ENCODE peak calls at places on chromosomes 4 and X, in four cellular contexts. One of them, this sample, is unnamed.

GRCh38 chr4:145679520-145679919 is 426 bp upstream of the C4orf51 start:
- DNase-seq in HFF-Myc: peak; percentile 78
- DNase-seq in RWPE1: peak; percentile 27
- DNase-seq in bronchial epithelial cell: peak; percentile 84
- DNase-seq in this sample: peak; percentile 16

GRCh38 chr4:93317571-93317970 is 511.0 kb upstream of the ATOH1 start:
- DNase-seq in HFF-Myc: no peak
- DNase-seq in RWPE1: peak; percentile 34
- DNase-seq in bronchial epithelial cell: peak; percentile 42
- DNase-seq in this sample: no peak

GRCh38 chr4:121888134-121888533 is 17.9 kb upstream of the BBS7 start:
- DNase-seq in HFF-Myc: no peak
- DNase-seq in RWPE1: no peak
- DNase-seq in bronchial epithelial cell: no peak
- DNase-seq in this sample: no peak

GRCh38 chr4:84878090-84878489 is 88.4 kb downstream of the WDFY3 start:
- DNase-seq in HFF-Myc: peak; percentile 22
- DNase-seq in RWPE1: peak; percentile 36
- DNase-seq in bronchial epithelial cell: peak; percentile 72
- DNase-seq in this sample: no peak

GRCh38 chrX:64571011-64571410 is 175.8 kb upstream of the MTMR8 start:
- DNase-seq in HFF-Myc: no peak
- DNase-seq in RWPE1: no peak
- DNase-seq in bronchial epithelial cell: no peak
- DNase-seq in this sample: no peak

GRCh38 chr4:73533515-73534422 is 52.2 kb downstream of the AFM start:
- DNase-seq in HFF-Myc: no peak
- DNase-seq in RWPE1: no peak
- DNase-seq in bronchial epithelial cell: no peak
- DNase-seq in this sample: no peak

GRCh38 chr4:56871357-56871993 is 36.2 kb upstream of the REST start:
- DNase-seq in HFF-Myc: peak; percentile 24
- DNase-seq in RWPE1: no peak
- DNase-seq in bronchial epithelial cell: no peak
- DNase-seq in this sample: no peak

GRCh38 chr4:183364025-183364424 is 41.8 kb upstream of the CLDN24 start:
- DNase-seq in HFF-Myc: no peak
- DNase-seq in RWPE1: no peak
- DNase-seq in bronchial epithelial cell: no peak
- DNase-seq in this sample: no peak

GRCh38 chrX:8244301-8244700 is 73.2 kb upstream of the VCX2 start:
- DNase-seq in HFF-Myc: no peak
- DNase-seq in RWPE1: no peak
- DNase-seq in bronchial epithelial cell: no peak
- DNase-seq in this sample: no peak

GRCh38 chr4:142347241-142347640 is 498.9 kb downstream of the INPP4B start:
- DNase-seq in HFF-Myc: no peak
- DNase-seq in RWPE1: peak; percentile 34
- DNase-seq in bronchial epithelial cell: peak; percentile 84
- DNase-seq in this sample: no peak

GRCh38 chr4:19776021-19776459 is 475.7 kb upstream of the SLIT2 start:
- DNase-seq in HFF-Myc: no peak
- DNase-seq in RWPE1: peak; percentile 79
- DNase-seq in bronchial epithelial cell: peak; percentile 97
- DNase-seq in this sample: no peak

GRCh38 chrX:11016728-11017127 is 94.4 kb upstream of the HCCS start:
- DNase-seq in HFF-Myc: no peak
- DNase-seq in RWPE1: no peak
- DNase-seq in bronchial epithelial cell: no peak
- DNase-seq in this sample: no peak

GRCh38 chrX:17738002-17738713 is 865 bp downstream of the SCML1 start:
- DNase-seq in HFF-Myc: no peak
- DNase-seq in RWPE1: no peak
- DNase-seq in bronchial epithelial cell: peak; percentile 24
- DNase-seq in this sample: peak; percentile 53

GRCh38 chrX:15594371-15594770 is 6.4 kb downstream of the ACE2 start:
- DNase-seq in HFF-Myc: no peak
- DNase-seq in RWPE1: peak; percentile 9
- DNase-seq in bronchial epithelial cell: no peak
- DNase-seq in this sample: no peak

GRCh38 chr4:137156054-137156453 is 376.2 kb downstream of the PCDH18 start:
- DNase-seq in HFF-Myc: peak; percentile 50
- DNase-seq in RWPE1: no peak
- DNase-seq in bronchial epithelial cell: peak; percentile 30
- DNase-seq in this sample: no peak

GRCh38 chr4:148540622-148541326 is 98.6 kb upstream of the NR3C2 start:
- DNase-seq in HFF-Myc: no peak
- DNase-seq in RWPE1: no peak
- DNase-seq in bronchial epithelial cell: no peak
- DNase-seq in this sample: no peak

DNA sequence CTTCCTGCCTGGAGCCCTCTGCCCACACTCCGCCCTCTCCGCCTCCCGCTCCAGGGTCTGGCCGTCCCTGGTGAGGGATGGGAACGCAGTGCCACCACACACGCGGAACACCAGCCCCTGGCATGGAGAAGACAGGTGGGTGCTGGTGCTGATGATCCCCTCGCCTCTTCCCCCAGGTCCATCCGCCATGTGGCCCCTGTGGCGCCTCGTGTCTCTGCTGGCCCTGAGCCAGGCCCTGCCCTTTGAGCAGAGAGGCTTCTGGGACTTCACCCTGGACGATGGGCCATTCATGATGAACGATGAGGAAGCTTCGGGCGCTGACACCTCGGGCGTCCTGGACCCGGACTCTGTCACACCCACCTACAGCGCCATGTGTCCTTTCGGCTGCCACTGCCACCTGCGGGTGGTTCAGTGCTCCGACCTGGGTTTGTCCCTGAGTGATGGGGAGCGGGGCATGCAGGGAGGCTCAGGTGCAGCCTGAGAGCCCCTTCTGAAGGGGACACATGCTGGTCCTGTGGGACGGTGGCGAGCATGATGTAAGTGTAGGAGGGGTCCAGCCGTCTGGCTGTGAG is 9.8 kb downstream of the BGN start:
- DNase-seq in HFF-Myc: no peak
- DNase-seq in RWPE1: no peak
- DNase-seq in bronchial epithelial cell: no peak
- DNase-seq in this sample: no peak
- TF ChIP-seq CTCF in HFF-Myc: no peak
- TF ChIP-seq CTCF in RWPE1: no peak
- TF ChIP-seq CTCF in bronchial epithelial cell: no peak
- TF ChIP-seq CTCF in this sample: no peak

DNA sequence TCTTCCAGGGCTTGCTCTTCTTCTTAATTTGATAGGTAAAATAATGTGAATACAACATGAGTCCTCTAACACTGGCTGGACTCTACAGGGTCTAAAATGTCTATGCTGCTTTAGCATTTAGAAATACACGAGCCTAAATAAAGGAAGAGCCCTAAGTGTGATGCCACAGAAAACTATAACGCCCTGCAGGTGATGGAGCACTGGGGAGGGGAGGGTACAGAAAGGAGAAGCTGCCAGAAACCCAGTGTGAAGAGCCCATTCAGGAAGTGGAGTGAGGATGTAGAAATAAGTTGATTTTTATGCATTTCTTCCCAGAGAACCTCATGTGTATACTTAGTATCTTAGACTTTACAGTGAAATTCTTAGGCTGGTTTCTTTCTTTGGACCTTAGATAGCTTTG is 83.4 kb downstream of the TNIP2 start:
- DNase-seq in HFF-Myc: no peak
- DNase-seq in RWPE1: no peak
- DNase-seq in bronchial epithelial cell: no peak
- DNase-seq in this sample: no peak
- TF ChIP-seq CTCF in HFF-Myc: no peak
- TF ChIP-seq CTCF in RWPE1: no peak
- TF ChIP-seq CTCF in bronchial epithelial cell: no peak
- TF ChIP-seq CTCF in this sample: no peak

DNA sequence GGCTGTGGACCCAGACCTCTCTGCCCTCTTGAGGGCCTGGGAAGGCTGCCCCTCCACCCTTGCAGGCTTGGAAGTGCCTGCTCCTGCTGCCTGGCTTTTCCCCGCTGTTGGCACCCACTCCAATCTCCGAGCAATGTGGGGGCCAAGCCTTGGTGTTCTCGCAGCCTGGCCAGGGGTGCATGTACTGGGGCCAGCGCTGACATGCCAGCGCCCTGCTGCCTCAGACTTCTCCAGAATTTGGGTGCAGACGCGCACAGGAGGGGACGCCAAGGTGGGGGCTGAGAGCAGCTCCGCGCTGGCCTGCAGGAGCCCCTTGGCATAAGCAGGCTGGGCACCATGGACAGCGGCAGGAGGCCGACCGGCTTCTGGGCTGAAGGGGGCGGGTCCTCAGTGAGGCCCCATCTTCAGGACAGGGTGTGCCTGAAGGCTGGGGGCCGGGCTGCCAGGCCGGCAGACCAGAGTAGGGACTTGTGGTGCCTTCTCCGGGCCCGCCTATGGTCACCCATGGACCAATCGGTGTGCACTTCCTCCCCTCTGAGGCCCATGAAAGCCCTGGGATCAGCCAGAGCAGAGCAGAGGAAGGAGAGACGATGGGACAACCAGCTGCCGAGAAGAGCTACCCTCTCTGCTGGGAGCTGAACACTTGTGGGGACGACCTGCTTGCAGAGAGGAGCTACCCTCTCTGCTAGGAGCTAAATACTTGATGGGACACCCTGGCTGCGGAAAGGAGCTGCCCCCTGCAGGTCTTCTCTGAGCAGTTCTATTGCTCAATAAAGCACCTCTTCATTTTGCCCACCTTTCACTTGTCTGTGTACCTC is 118.3 kb downstream of the DNAAF6 start:
- DNase-seq in HFF-Myc: no peak
- DNase-seq in RWPE1: peak; percentile 12
- DNase-seq in bronchial epithelial cell: peak; percentile 10
- DNase-seq in this sample: peak; percentile 90
- TF ChIP-seq CTCF in HFF-Myc: peak; percentile 13
- TF ChIP-seq CTCF in RWPE1: no peak
- TF ChIP-seq CTCF in bronchial epithelial cell: peak; percentile 48
- TF ChIP-seq CTCF in this sample: no peak

GRCh38 chrX:72604705-72605104 is 32.1 kb upstream of the HDAC8 start:
- DNase-seq in HFF-Myc: no peak
- DNase-seq in RWPE1: no peak
- DNase-seq in bronchial epithelial cell: peak; percentile 19
- DNase-seq in this sample: no peak

GRCh38 chrX:72604112-72604511 is 31.5 kb upstream of the HDAC8 start:
- DNase-seq in HFF-Myc: no peak
- DNase-seq in RWPE1: no peak
- DNase-seq in bronchial epithelial cell: no peak
- DNase-seq in this sample: no peak

GRCh38 chrX:72609313-72609712 is 36.7 kb upstream of the HDAC8 start:
- DNase-seq in HFF-Myc: no peak
- DNase-seq in RWPE1: peak; percentile 18
- DNase-seq in bronchial epithelial cell: peak; percentile 28
- DNase-seq in this sample: no peak
- TF ChIP-seq CTCF in HFF-Myc: no peak
- TF ChIP-seq CTCF in RWPE1: no peak
- TF ChIP-seq CTCF in bronchial epithelial cell: peak; percentile 14
- TF ChIP-seq CTCF in this sample: no peak

DNA sequence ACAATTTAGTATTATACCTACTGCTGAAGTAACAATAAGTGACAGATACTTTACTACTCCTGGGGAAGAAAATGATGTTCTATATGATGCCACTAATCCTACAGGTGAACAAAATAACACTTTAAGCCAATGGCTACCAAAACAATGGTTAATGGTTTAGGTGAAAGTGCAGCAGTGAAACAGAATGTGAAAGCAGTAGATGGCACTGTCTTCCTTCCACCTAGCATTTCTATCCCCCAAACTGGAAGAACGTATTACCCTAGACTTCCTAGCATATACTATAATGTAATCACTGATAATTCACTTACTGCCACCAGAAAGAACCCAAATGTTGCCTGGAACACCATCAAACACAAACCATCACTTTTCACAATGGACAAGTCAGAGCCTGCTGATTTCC is 18.9 kb upstream of the CABS1 start:
- DNase-seq in HFF-Myc: no peak
- DNase-seq in RWPE1: no peak
- DNase-seq in bronchial epithelial cell: peak; percentile 3
- DNase-seq in this sample: no peak
- TF ChIP-seq CTCF in HFF-Myc: no peak
- TF ChIP-seq CTCF in RWPE1: no peak
- TF ChIP-seq CTCF in bronchial epithelial cell: peak; percentile 3
- TF ChIP-seq CTCF in this sample: no peak